ENCODE peak calls at places on chromosomes 4 and X, in nine cellular contexts. G, P, H, Y, N, T, E, X and J are unnamed samples.

GRCh38 chr4:16952462-16952871 is 54.0 kb upstream of the LDB2 start:
- DNase-seq in G (no peak), P (peak; percentile 54), H (no peak), Y (no peak), N (no peak), T (no peak), E (no peak), X (no peak), J (no peak)

GRCh38 chr4:170003071-170004070 is 22.8 kb downstream of the MFAP3L start:
- DNase-seq in G (no peak), P (no peak), H (no peak), Y (no peak), N (no peak), T (no peak), E (no peak), X (no peak), J (peak; percentile 17)

GRCh38 chrX:45527834-45528233 is 327.2 kb upstream of the DIPK2B start:
- DNase-seq in G (no peak), P (no peak), H (no peak), Y (no peak), N (no peak), T (no peak), E (no peak), X (no peak), J (no peak)

GRCh38 chr4:3256230-3257124 is 7.5 kb downstream of the MSANTD1 start:
- DNase-seq in G (no peak), P (no peak), H (no peak), Y (no peak), N (peak; percentile 3), T (no peak), E (no peak), X (no peak), J (no peak)

GRCh38 chr4:141132689-141133145 is 552 bp downstream of the RNF150 start:
- DNase-seq in G (peak; percentile 56), P (peak; percentile 18), H (no peak), Y (peak; percentile 62), N (peak; percentile 7), T (peak; percentile 58), E (peak; percentile 16), X (no peak), J (peak; percentile 28)

GRCh38 chr4:25908491-25908901 is 5.5 kb upstream of the SMIM20 start:
- DNase-seq in G (no peak), P (peak; percentile 60), H (peak; percentile 69), Y (no peak), N (no peak), T (no peak), E (peak; percentile 93), X (peak; percentile 83), J (no peak)

GRCh38 chr4:898869-899555 is 33.1 kb downstream of the GAK start:
- DNase-seq in G (no peak), P (no peak), H (no peak), Y (no peak), N (no peak), T (no peak), E (no peak), X (no peak), J (no peak)

GRCh38 chrX:41142130-41142529 is 56.9 kb downstream of the USP9X start:
- DNase-seq in G (no peak), P (no peak), H (no peak), Y (no peak), N (no peak), T (no peak), E (no peak), X (peak; percentile 10), J (no peak)

GRCh38 chr4:14853186-14853946 is 148.9 kb upstream of the CPEB2 start:
- DNase-seq in G (no peak), P (no peak), H (no peak), Y (no peak), N (no peak), T (no peak), E (peak; percentile 93), X (peak; percentile 49), J (no peak)

GRCh38 chrX:39149761-39150160 is 348.5 kb downstream of the MID1IP1 start:
- DNase-seq in G (no peak), P (peak; percentile 53), H (no peak), Y (peak; percentile 51), N (peak; percentile 75), T (peak; percentile 40), E (peak; percentile 36), X (peak; percentile 11), J (peak; percentile 41)

GRCh38 chr4:113455081-113455480 is 306.5 kb downstream of the CAMK2D start:
- DNase-seq in G (no peak), P (no peak), H (no peak), Y (no peak), N (no peak), T (no peak), E (no peak), X (no peak), J (no peak)

GRCh38 chrX:139826065-139827044 is 106.5 kb downstream of the ATP11C start:
- DNase-seq in G (no peak), P (peak; percentile 84), H (no peak), Y (no peak), N (no peak), T (no peak), E (peak; percentile 46), X (peak; percentile 47), J (no peak)

GRCh38 chr4:151407466-151408379 is 1.3 kb upstream of the FHIP1A start:
- DNase-seq in G (peak; percentile 73), P (no peak), H (no peak), Y (peak; percentile 34), N (peak; percentile 59), T (peak; percentile 20), E (no peak), X (no peak), J (peak; percentile 70)

GRCh38 chrX:136780738-136781137 is at the start of gene ARHGEF6:
- DNase-seq in G (no peak), P (no peak), H (no peak), Y (no peak), N (peak; percentile 38), T (no peak), E (no peak), X (no peak), J (no peak)

GRCh38 chr4:188417181-188417580 is 277.9 kb downstream of the TRIML1 start:
- DNase-seq in G (no peak), P (peak; percentile 40), H (no peak), Y (no peak), N (no peak), T (no peak), E (no peak), X (no peak), J (no peak)

GRCh38 chr4:159191989-159192388 is 89.1 kb downstream of the RAPGEF2 start:
- DNase-seq in G (no peak), P (peak; percentile 86), H (peak; percentile 51), Y (no peak), N (no peak), T (no peak), E (peak; percentile 68), X (peak; percentile 45), J (no peak)

GRCh38 chr4:75584067-75584466 is 28.2 kb downstream of the ODAPH start:
- DNase-seq in G (no peak), P (no peak), H (no peak), Y (no peak), N (no peak), T (no peak), E (no peak), X (no peak), J (no peak)

GRCh38 chr4:7844247-7844991 is 95.2 kb downstream of the AFAP1 start:
- DNase-seq in G (peak; percentile 73), P (peak; percentile 82), H (peak; percentile 70), Y (peak; percentile 49), N (peak; percentile 81), T (peak; percentile 69), E (peak; percentile 95), X (peak; percentile 93), J (peak; percentile 65)

GRCh38 chr4:7843831-7844230 is 95.8 kb downstream of the AFAP1 start:
- DNase-seq in G (no peak), P (no peak), H (no peak), Y (no peak), N (no peak), T (no peak), E (no peak), X (no peak), J (no peak)

GRCh38 chr4:7842384-7843279 is 97.0 kb downstream of the AFAP1 start:
- DNase-seq in G (no peak), P (no peak), H (peak; percentile 83), Y (peak; percentile 41), N (peak; percentile 33), T (peak; percentile 68), E (peak; percentile 94), X (peak; percentile 99), J (no peak)

GRCh38 chr4:7847206-7847605 is 92.5 kb downstream of the AFAP1 start:
- DNase-seq in G (no peak), P (no peak), H (no peak), Y (no peak), N (no peak), T (no peak), E (no peak), X (no peak), J (no peak)

GRCh38 chr4:7845493-7846124 is 94.1 kb downstream of the AFAP1 start:
- DNase-seq in G (no peak), P (no peak), H (no peak), Y (no peak), N (no peak), T (no peak), E (no peak), X (no peak), J (no peak)
- TF ChIP-seq CTCF in G (peak; percentile 31), P (peak; percentile 57), H (no peak), Y (no peak), N (no peak), T (no peak), E (peak; percentile 60), X (no peak), J (no peak)

GRCh38 chr4:20305976-20306375 is 54.3 kb downstream of the SLIT2 start:
- DNase-seq in G (no peak), P (peak; percentile 74), H (no peak), Y (no peak), N (no peak), T (no peak), E (no peak), X (no peak), J (no peak)
- TF ChIP-seq CTCF in G (no peak), P (peak; percentile 57), H (peak; percentile 0), Y (no peak), N (no peak), T (no peak), E (peak; percentile 55), X (peak; percentile 42), J (no peak)

GRCh38 chr4:87423313-87424031 is 1.1 kb downstream of the NUDT9 start:
- DNase-seq in G (peak; percentile 16), P (no peak), H (no peak), Y (peak; percentile 26), N (no peak), T (no peak), E (no peak), X (no peak), J (peak; percentile 29)
- TF ChIP-seq CTCF in G (no peak), P (peak; percentile 13), H (no peak), Y (no peak), N (no peak), T (no peak), E (no peak), X (no peak), J (no peak)

DNA sequence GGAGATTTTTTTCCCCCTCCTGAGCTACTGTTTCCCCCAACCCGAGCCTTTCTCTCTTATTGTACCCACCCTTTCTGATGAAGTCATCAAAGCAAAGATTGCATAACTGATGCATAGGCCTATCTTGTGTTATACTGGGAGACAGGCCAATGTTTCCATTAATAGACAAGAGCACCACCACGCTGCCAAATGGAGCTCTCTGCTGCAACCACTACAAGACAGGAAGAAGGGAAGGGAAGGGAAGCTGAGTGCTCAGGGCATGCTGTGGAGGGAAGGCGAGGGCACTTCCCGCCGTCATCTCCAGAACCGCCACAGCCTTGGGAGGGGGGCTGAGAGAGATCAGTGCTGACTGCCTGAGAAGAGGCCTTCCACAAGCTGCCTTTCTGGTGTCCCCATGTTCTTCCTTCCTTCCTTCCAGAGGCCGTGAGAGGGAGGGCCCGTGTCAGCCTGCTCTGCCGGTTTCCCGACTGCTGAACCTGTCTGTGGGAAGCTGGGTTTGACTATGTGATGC is 75.0 kb downstream of the MGST2 start:
- DNase-seq in G (no peak), P (peak; percentile 74), H (no peak), Y (peak; percentile 73), N (peak; percentile 39), T (peak; percentile 71), E (peak; percentile 90), X (peak; percentile 82), J (no peak)
- TF ChIP-seq CTCF in G (no peak), P (peak; percentile 38), H (no peak), Y (no peak), N (no peak), T (no peak), E (peak; percentile 59), X (peak; percentile 34), J (no peak)